ENCODE peak calls at places on chromosomes 2 and 18, in five cellular contexts. E is NCI-H1092 treated with DMSO at 0.1 percent for 48 hours, V is hypothalamus, S is iris pigment epithelial cell, A is T-helper 1 cell. Y is an unnamed sample.

GRCh38 chr2:949384-949893 is 1.2 kb upstream of the SNTG2 start:
- DNase-seq in E (peak), V (no peak), S (no peak), A (no peak), Y (no peak)

GRCh38 chr2:213559053-213559452 is 274.8 kb downstream of the SPAG16 start:
- DNase-seq in E (no peak), V (no peak), S (no peak), A (no peak), Y (no peak)

GRCh38 chr2:161992526-161992925 is 81.5 kb downstream of the DPP4 start:
- DNase-seq in E (no peak), V (no peak), S (peak), A (peak), Y (peak)

GRCh38 chr2:113166187-113166645 is 7.6 kb upstream of the PSD4 start:
- DNase-seq in E (no peak), V (no peak), S (no peak), A (no peak), Y (no peak)

GRCh38 chr2:217948341-217948791 is 54.4 kb downstream of the TNS1 start:
- DNase-seq in E (no peak), V (no peak), S (no peak), A (no peak), Y (no peak)

GRCh38 chr2:113012436-113013335 is 7.4 kb downstream of the IL36A start:
- DNase-seq in E (no peak), V (no peak), S (peak), A (no peak), Y (no peak)

GRCh38 chr2:6224267-6224666 is 532.1 kb downstream of the SOX11 start:
- DNase-seq in E (no peak), V (no peak), S (no peak), A (no peak), Y (no peak)

GRCh38 chr18:67219821-67220220 is 296.7 kb downstream of the DSEL start:
- DNase-seq in E (no peak), V (no peak), S (no peak), A (no peak), Y (no peak)

GRCh38 chr2:177265386-177265690 is 811 bp upstream of the NFE2L2 start:
- DNase-seq in E (peak), V (peak), S (peak), A (no peak), Y (peak)

GRCh38 chr18:22052405-22053105 is 116.8 kb upstream of the GATA6 start:
- DNase-seq in E (no peak), V (no peak), S (no peak), A (no peak), Y (no peak)

GRCh38 chr2:236818281-236819045 is 248.8 kb downstream of the ACKR3 start:
- DNase-seq in E (no peak), V (no peak), S (no peak), A (no peak), Y (no peak)

GRCh38 chr18:74682998-74683311 is 85.3 kb downstream of the ZNF407 start:
- DNase-seq in E (no peak), V (no peak), S (peak), A (no peak), Y (no peak)

GRCh38 chr2:190911813-190912212 is 31.2 kb downstream of the GLS start:
- DNase-seq in E (no peak), V (no peak), S (no peak), A (peak), Y (no peak)

GRCh38 chr2:66445781-66446177 is 10.9 kb downstream of the MEIS1 start:
- DNase-seq in E (no peak), V (no peak), S (no peak), A (no peak), Y (no peak)

GRCh38 chr2:128390256-128390990 is 71.8 kb upstream of the HS6ST1 start:
- DNase-seq in E (no peak), V (no peak), S (no peak), A (no peak), Y (no peak)

GRCh38 chr2:145041706-145042105 is 521.8 kb upstream of the ZEB2 start:
- DNase-seq in E (no peak), V (no peak), S (no peak), A (no peak), Y (no peak)

GRCh38 chr2:40343904-40344303 is 108.0 kb downstream of the SLC8A1 start:
- DNase-seq in E (no peak), V (no peak), S (peak), A (no peak), Y (no peak)

GRCh38 chr2:231854616-231855125 is 68.4 kb downstream of the COPS7B start:
- DNase-seq in E (no peak), V (no peak), S (no peak), A (no peak), Y (no peak)

GRCh38 chr18:21300616-21301200 is 58.7 kb downstream of the GREB1L start:
- DNase-seq in E (no peak), V (no peak), S (no peak), A (no peak), Y (no peak)

GRCh38 chr2:130341562-130342019 is 1.1 kb upstream of the IMP4 start:
- DNase-seq in E (no peak), V (no peak), S (no peak), A (peak), Y (no peak)

GRCh38 chr18:42274488-42275137 is 319.6 kb downstream of the PIK3C3 start:
- DNase-seq in E (peak), V (no peak), S (peak), A (no peak), Y (no peak)

GRCh38 chr2:230928701-230929380 is 3.8 kb upstream of the GPR55 start:
- DNase-seq in E (no peak), V (no peak), S (no peak), A (no peak), Y (no peak)

GRCh38 chr2:120526047-120526562 is 180.2 kb downstream of the INHBB start:
- DNase-seq in E (no peak), V (no peak), S (no peak), A (no peak), Y (no peak)

GRCh38 chr2:143575340-143575739 is 446.1 kb downstream of the ARHGAP15 start:
- DNase-seq in E (no peak), V (no peak), S (peak), A (no peak), Y (no peak)

GRCh38 chr2:233938676-233939370 is 21.6 kb downstream of the TRPM8 start:
- DNase-seq in E (no peak), V (no peak), S (no peak), A (no peak), Y (no peak)

GRCh38 chr2:230842473-230842872 is 22.3 kb upstream of the ITM2C start:
- DNase-seq in E (no peak), V (no peak), S (no peak), A (no peak), Y (no peak)

GRCh38 chr2:55048514-55048924 is 1.7 kb downstream of the RTN4 start:
- DNase-seq in E (no peak), V (no peak), S (peak), A (no peak), Y (no peak)

GRCh38 chr2:71939588-71940535 is 207.8 kb downstream of the CYP26B1 start:
- DNase-seq in E (no peak), V (no peak), S (no peak), A (no peak), Y (no peak)

GRCh38 chr18:50879302-50880107 is 587 bp downstream of the ME2 start:
- DNase-seq in E (peak), V (no peak), S (peak), A (peak), Y (no peak)

GRCh38 chr2:66553370-66553769 is 118.4 kb downstream of the MEIS1 start:
- DNase-seq in E (peak), V (no peak), S (no peak), A (no peak), Y (no peak)